ENCODE peak calls at places on chromosomes 3 and 15, in six cellular contexts. W, Y, O, Z, M and G are unnamed samples.

GRCh38 chr3:94374439-94375161 is 311.7 kb downstream of the NSUN3 start:
- DNase-seq in W (no peak), Y (no peak), O (no peak), Z (no peak), M (no peak), G (no peak)

GRCh38 chr3:179653106-179653776 is 401 bp downstream of the USP13 start:
- DNase-seq in W (peak), Y (peak), O (peak), Z (peak), M (peak), G (peak)

GRCh38 chr3:78951546-78951945 is 816.3 kb downstream of the ROBO1 start:
- DNase-seq in W (no peak), Y (no peak), O (no peak), Z (no peak), M (no peak), G (no peak)

GRCh38 chr3:138078901-138079344 is 36.5 kb downstream of the DZIP1L start:
- DNase-seq in W (no peak), Y (no peak), O (no peak), Z (no peak), M (no peak), G (no peak)

GRCh38 chr15:65752151-65752700 is 39.9 kb downstream of the DENND4A start:
- DNase-seq in W (no peak), Y (no peak), O (no peak), Z (no peak), M (no peak), G (no peak)

GRCh38 chr3:35426581-35426980 is 212.7 kb upstream of the ARPP21 start:
- DNase-seq in W (no peak), Y (no peak), O (no peak), Z (no peak), M (no peak), G (no peak)

GRCh38 chr3:124318014-124318413 is 326.1 kb upstream of the ROPN1 start:
- DNase-seq in W (no peak), Y (no peak), O (no peak), Z (no peak), M (no peak), G (no peak)

GRCh38 chr3:112958749-112959560 is 15.9 kb downstream of the CD200R1 start:
- DNase-seq in W (no peak), Y (no peak), O (no peak), Z (no peak), M (no peak), G (no peak)

GRCh38 chr3:5053021-5053831 is 68.9 kb upstream of the ARL8B start:
- DNase-seq in W (no peak), Y (no peak), O (no peak), Z (no peak), M (no peak), G (peak)

GRCh38 chr15:31341501-31342195 is 15.0 kb downstream of the KLF13 start:
- DNase-seq in W (no peak), Y (no peak), O (no peak), Z (no peak), M (peak), G (no peak)
- TF ChIP-seq POLR2AphosphoS5 in W (no peak), Y (no peak), O (no peak), Z (no peak), M (no peak), G (no peak)

GRCh38 chr15:82850242-82850591 is 40.8 kb downstream of the WHAMM start:
- DNase-seq in W (no peak), Y (no peak), O (no peak), Z (no peak), M (no peak), G (no peak)

GRCh38 chr15:82849556-82850241 is 40.3 kb downstream of the WHAMM start:
- DNase-seq in W (no peak), Y (peak), O (peak), Z (peak), M (peak), G (peak)

GRCh38 chr15:82847703-82848102 is 38.3 kb downstream of the WHAMM start:
- DNase-seq in W (no peak), Y (no peak), O (no peak), Z (no peak), M (no peak), G (no peak)

GRCh38 chr15:82846621-82847020 is 37.2 kb downstream of the WHAMM start:
- DNase-seq in W (no peak), Y (no peak), O (no peak), Z (no peak), M (no peak), G (no peak)

DNA sequence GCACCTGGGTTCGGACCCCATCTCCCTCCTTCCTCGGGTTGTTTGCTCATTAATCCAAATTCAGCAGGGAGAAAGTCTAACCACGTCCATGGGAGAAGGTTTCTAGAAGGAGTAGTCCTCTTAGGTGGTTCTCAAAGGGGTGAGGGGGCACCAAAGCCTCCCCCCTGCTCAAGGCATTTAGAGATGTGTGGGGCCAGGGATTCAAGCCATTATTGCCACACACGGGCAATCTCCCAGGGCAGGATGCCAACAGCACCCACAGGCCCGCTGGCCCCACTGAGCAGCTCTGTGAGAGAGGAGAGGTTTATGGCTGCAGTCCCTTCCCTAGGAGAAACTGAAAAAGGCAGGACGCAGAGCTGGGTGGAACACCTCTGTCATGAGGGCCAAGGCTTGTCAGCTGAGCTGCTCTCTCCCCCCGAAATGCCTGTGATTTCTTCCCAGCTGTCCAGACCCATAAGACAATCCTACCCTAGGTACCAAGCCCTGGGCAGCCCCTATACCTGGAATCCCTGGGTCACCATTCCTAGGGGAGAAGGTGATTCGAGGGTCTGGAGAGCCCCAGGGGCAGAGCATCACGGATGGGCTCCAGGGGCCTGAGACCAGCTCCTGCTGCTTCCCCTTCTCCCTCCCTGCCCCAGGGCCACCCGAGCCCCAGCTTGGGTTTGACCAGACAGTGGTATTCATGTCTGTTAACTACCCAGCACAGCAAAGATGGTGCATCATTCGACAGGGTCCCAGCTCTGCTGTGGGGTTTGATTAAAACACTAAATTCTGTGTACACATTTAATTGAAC is 39.0 kb downstream of the WHAMM start:
- DNase-seq in W (no peak), Y (no peak), O (no peak), Z (no peak), M (no peak), G (no peak)
- TF ChIP-seq POLR2AphosphoS5 in W (no peak), Y (no peak), O (no peak), Z (no peak), M (no peak), G (no peak)

GRCh38 chr3:40800343-40800742 is 275.6 kb downstream of the ZNF621 start:
- DNase-seq in W (no peak), Y (peak), O (no peak), Z (no peak), M (no peak), G (peak)
- TF ChIP-seq POLR2AphosphoS5 in W (no peak), Y (no peak), O (no peak), Z (peak), M (no peak), G (peak)

GRCh38 chr3:133573629-133574194 is at the start of gene CDV3:
- DNase-seq in W (no peak), Y (no peak), O (no peak), Z (no peak), M (no peak), G (no peak)

GRCh38 chr3:133574260-133574881 is 885 bp downstream of the CDV3 start:
- DNase-seq in W (peak), Y (peak), O (peak), Z (peak), M (peak), G (peak)

GRCh38 chr3:133578548-133579191 is 5.2 kb downstream of the CDV3 start:
- DNase-seq in W (no peak), Y (no peak), O (no peak), Z (no peak), M (no peak), G (no peak)

GRCh38 chr3:133575121-133575520 is 1.6 kb downstream of the CDV3 start:
- DNase-seq in W (no peak), Y (no peak), O (no peak), Z (no peak), M (no peak), G (no peak)

DNA sequence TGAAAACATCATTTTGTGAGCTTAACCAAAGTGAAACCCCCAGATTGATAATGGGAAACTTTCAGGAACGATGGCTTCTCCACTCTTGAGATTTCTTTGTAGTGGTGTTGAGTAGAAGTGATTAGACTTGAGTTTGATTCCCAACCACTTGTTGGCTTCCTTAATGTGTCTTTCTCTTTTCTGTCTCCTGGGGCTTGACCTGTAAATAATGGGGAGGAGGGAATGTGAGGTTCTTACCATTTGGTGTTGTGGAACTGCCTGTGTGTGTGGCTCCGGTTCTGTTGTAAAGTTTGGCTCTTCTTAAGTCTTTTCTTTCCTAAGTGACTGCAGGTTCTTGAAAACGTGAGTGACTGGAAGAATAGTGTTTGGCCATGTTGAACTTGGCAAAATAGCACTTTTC is 2.7 kb downstream of the CDV3 start:
- DNase-seq in W (no peak), Y (no peak), O (no peak), Z (no peak), M (no peak), G (no peak)
- TF ChIP-seq POLR2AphosphoS5 in W (no peak), Y (no peak), O (no peak), Z (no peak), M (no peak), G (no peak)

DNA sequence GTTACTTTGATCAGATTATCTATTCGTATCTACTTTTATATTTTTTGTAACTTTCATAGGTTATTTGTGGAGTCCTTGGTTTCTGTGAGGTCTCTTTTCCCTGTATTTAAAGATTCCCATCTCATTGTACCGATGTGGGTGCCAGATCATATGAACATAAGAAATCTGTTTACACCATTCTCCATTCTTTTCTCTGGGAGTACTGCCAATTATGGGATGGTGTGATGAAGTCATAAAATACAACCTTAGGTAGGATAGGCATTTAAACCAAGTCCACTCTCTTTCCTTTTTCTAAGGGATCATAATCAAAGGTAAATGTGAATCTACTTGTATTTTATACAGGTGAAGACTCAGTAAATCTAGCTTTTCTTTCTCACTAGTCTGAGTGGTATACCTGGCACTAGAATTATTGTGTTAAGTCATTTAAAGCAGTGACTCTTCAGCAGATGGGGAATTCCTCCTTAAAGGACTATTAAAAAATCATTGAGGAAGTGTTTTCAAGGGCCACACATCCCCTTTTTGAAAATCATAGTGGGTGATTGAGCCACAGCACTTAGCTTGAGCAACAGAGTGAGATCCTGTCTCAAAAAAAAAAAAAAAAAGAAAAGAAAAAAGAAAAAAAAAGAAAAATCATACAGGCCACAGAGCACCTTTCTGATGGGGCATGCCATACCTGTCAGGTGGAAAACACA is 12.3 kb upstream of the NFKBIZ start:
- DNase-seq in W (no peak), Y (no peak), O (no peak), Z (peak), M (no peak), G (no peak)
- TF ChIP-seq POLR2AphosphoS5 in W (no peak), Y (no peak), O (no peak), Z (peak), M (no peak), G (peak)

GRCh38 chr3:30604566-30604965 is 1.8 kb upstream of the TGFBR2 start:
- DNase-seq in W (no peak), Y (no peak), O (no peak), Z (no peak), M (no peak), G (no peak)

GRCh38 chr3:30605706-30606300 is 598 bp upstream of the TGFBR2 start:
- DNase-seq in W (no peak), Y (no peak), O (no peak), Z (no peak), M (no peak), G (no peak)

GRCh38 chr3:30605005-30605404 is 1.4 kb upstream of the TGFBR2 start:
- DNase-seq in W (no peak), Y (no peak), O (no peak), Z (no peak), M (no peak), G (no peak)

GRCh38 chr3:30607032-30607833 is 832 bp downstream of the TGFBR2 start:
- DNase-seq in W (peak), Y (peak), O (peak), Z (peak), M (peak), G (peak)

GRCh38 chr3:30606301-30607031 is at the start of gene TGFBR2:
- DNase-seq in W (peak), Y (peak), O (peak), Z (peak), M (peak), G (peak)
- TF ChIP-seq POLR2AphosphoS5 in W (no peak), Y (peak), O (peak), Z (peak), M (peak), G (peak)

DNA sequence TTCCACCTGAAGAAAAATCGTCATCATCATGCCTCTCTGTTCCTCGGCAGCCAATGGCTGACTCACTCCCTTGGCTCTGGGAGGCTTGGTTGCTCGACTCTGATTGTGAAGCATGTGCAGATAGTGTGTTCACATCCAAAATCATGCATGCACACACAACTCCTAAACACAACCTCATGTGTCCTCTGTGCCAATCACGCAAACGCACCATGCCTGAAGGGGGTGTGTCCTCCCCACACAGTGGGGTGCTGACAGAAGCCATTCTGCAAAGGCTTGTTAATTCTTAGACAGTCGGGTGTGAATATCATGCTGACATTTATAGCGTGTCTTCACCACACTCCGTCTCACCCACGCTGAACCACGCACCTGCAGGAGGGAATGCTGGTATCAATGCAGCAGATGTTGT is 11.4 kb upstream of the CCDC174 start:
- DNase-seq in W (no peak), Y (no peak), O (no peak), Z (no peak), M (no peak), G (no peak)
- TF ChIP-seq POLR2AphosphoS5 in W (no peak), Y (no peak), O (no peak), Z (no peak), M (no peak), G (no peak)

GRCh38 chr15:85334241-85334640 is 46.2 kb upstream of the AKAP13 start:
- DNase-seq in W (no peak), Y (no peak), O (no peak), Z (no peak), M (no peak), G (no peak)

GRCh38 chr15:85331666-85332261 is 48.6 kb upstream of the AKAP13 start:
- DNase-seq in W (peak), Y (no peak), O (no peak), Z (no peak), M (no peak), G (no peak)

GRCh38 chr15:85333132-85333831 is 47.1 kb upstream of the AKAP13 start:
- DNase-seq in W (no peak), Y (no peak), O (no peak), Z (no peak), M (no peak), G (no peak)

GRCh38 chr15:85329561-85330421 is 50.6 kb upstream of the AKAP13 start:
- DNase-seq in W (peak), Y (peak), O (no peak), Z (no peak), M (peak), G (no peak)

DNA sequence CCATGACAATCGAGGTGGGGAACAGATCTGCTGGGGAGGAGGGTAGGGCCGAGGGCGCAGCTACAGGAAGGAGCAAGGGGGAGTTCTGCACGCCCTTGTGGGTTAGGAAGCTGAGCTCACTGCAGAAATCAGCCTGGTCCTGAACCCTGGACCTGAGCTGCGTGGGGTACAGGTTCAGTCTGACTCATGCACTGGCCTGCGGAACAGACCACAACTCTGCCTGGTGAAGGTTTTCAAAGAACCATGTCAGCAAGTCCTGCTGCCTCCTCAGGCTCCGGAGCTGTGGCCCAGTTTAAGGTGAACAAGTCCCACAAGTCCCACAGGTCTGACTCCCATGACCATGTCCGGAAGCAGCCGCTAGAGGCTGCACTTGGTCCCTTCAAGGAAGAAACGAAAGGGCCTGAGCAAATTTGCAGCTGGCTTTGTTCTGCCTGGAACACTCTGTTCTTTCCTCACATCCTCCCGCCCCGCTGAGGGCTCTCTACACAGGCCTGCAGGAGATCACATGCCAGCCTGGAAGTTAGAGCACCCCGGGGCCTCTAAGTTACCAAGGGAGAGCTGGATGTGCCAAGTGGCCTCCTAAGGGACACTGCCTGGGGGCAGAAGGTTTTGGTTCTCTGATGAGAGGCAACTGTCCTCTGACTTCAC is 49.3 kb upstream of the AKAP13 start:
- DNase-seq in W (peak), Y (peak), O (peak), Z (peak), M (peak), G (peak)
- TF ChIP-seq POLR2AphosphoS5 in W (peak), Y (peak), O (peak), Z (peak), M (peak), G (peak)

GRCh38 chr15:40040770-40041169 is 1.8 kb upstream of the SRP14 start:
- DNase-seq in W (no peak), Y (no peak), O (no peak), Z (no peak), M (no peak), G (peak)

GRCh38 chr15:40038267-40038653 is 721 bp downstream of the SRP14 start:
- DNase-seq in W (no peak), Y (no peak), O (no peak), Z (no peak), M (no peak), G (no peak)

GRCh38 chr15:40040293-40040635 is 1.3 kb upstream of the SRP14 start:
- DNase-seq in W (no peak), Y (no peak), O (no peak), Z (no peak), M (no peak), G (peak)

GRCh38 chr15:40042791-40043320 is 3.9 kb upstream of the SRP14 start:
- DNase-seq in W (no peak), Y (no peak), O (no peak), Z (no peak), M (peak), G (peak)

DNA sequence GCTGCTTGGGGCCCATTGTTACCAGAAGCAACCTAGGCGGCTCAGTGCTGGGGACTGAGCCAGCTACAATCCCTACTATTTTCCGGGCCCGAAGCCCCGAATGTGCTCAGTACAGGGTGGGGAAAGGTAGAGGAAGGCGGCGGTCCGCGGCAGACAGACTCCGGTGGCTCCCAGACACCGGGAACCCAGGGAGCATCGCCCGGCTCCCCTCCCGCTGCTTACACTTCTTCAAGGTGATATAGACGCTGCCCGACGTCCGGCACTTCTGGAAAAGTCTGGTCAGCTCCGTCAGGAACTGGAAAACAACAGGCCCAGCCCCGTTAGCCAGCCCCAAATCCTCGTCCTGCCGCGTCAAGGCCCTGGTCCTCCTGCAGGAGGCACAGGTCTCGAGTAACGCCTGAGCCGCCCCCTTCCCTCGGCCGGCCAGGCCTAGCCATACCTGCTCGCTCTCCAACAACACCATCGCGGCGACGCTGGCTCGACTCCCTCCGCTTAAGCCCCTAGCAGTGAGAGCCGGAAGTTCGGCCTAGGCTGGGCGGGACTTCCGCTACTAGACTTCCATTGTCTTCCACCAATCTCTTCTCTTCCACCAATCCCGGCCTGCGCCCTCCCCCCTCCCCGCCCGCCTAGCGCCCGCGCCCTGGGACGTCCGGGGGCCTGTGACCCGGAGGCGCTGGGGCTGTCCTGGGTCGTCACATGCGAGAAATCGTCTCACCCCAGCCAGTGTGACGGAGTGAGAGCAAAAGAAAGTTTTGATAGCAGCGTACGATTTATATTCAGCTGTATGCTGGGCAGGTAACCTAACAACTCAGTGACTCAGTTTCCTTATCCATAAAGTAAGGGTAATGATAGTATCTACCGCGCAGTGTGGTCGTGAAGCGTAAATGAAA is at the start of gene SRP14:
- DNase-seq in W (peak), Y (peak), O (peak), Z (peak), M (peak), G (peak)
- TF ChIP-seq POLR2AphosphoS5 in W (peak), Y (peak), O (peak), Z (peak), M (peak), G (peak)